ENCODE peak calls at places on chromosomes 2 and 18, in nine cellular contexts. H is spleen, D is AG10803, B is thoracic aorta, M is upper lobe of right lung, R is DND-41, X is astrocyte of the spinal cord, U is astrocyte of the cerebellum, N is prostate gland. V is an unnamed sample.

GRCh38 chr2:73838889-73839539 is 10.3 kb downstream of the STAMBP start:
- DNase-seq in H (no peak), D (no peak), B (no peak), M (no peak), R (no peak), X (peak), U (no peak), N (no peak), V (no peak)

GRCh38 chr2:239465017-239466001 is 64.5 kb upstream of the HDAC4 start:
- DNase-seq in H (peak), D (peak), B (peak), M (peak), R (peak), X (peak), U (no peak), N (no peak), V (peak)

GRCh38 chr2:205989291-205990071 is 96.5 kb downstream of the INO80D start:
- DNase-seq in H (no peak), D (no peak), B (no peak), M (no peak), R (no peak), X (no peak), U (no peak), N (no peak), V (no peak)

GRCh38 chr2:9844581-9844980 is 1.3 kb downstream of the TAF1B start:
- DNase-seq in H (no peak), D (peak), B (no peak), M (no peak), R (no peak), X (peak), U (peak), N (no peak), V (no peak)

GRCh38 chr18:34592961-34593382 is 117.1 kb upstream of the DTNA start:
- DNase-seq in H (no peak), D (peak), B (no peak), M (no peak), R (no peak), X (peak), U (peak), N (peak), V (no peak)

GRCh38 chr2:28927469-28927868 is 33.0 kb downstream of the WDR43 start:
- DNase-seq in H (no peak), D (no peak), B (no peak), M (no peak), R (no peak), X (no peak), U (no peak), N (no peak), V (no peak)

GRCh38 chr18:57437433-57437781 is 2.2 kb downstream of the ONECUT2 start:
- DNase-seq in H (no peak), D (no peak), B (no peak), M (no peak), R (no peak), X (no peak), U (no peak), N (no peak), V (no peak)

GRCh38 chr18:54590945-54591344 is at the start of gene DYNAP:
- DNase-seq in H (no peak), D (no peak), B (no peak), M (no peak), R (no peak), X (no peak), U (no peak), N (no peak), V (no peak)

GRCh38 chr18:48613589-48613988 is 74.8 kb downstream of the CTIF start:
- DNase-seq in H (peak), D (no peak), B (peak), M (no peak), R (no peak), X (no peak), U (no peak), N (no peak), V (no peak)

GRCh38 chr2:71901466-71901865 is 246.2 kb downstream of the CYP26B1 start:
- DNase-seq in H (no peak), D (peak), B (no peak), M (no peak), R (no peak), X (no peak), U (no peak), N (no peak), V (no peak)

GRCh38 chr2:10916953-10917352 is 5.2 kb downstream of the KCNF1 start:
- DNase-seq in H (no peak), D (no peak), B (no peak), M (no peak), R (no peak), X (no peak), U (no peak), N (no peak), V (no peak)

GRCh38 chr2:238100821-238101771 is 956 bp downstream of the ESPNL start:
- DNase-seq in H (no peak), D (no peak), B (no peak), M (peak), R (no peak), X (no peak), U (no peak), N (no peak), V (peak)

GRCh38 chr2:237923507-237924163 is 43.2 kb upstream of the UBE2F start:
- DNase-seq in H (peak), D (peak), B (no peak), M (peak), R (no peak), X (peak), U (no peak), N (peak), V (peak)

DNA sequence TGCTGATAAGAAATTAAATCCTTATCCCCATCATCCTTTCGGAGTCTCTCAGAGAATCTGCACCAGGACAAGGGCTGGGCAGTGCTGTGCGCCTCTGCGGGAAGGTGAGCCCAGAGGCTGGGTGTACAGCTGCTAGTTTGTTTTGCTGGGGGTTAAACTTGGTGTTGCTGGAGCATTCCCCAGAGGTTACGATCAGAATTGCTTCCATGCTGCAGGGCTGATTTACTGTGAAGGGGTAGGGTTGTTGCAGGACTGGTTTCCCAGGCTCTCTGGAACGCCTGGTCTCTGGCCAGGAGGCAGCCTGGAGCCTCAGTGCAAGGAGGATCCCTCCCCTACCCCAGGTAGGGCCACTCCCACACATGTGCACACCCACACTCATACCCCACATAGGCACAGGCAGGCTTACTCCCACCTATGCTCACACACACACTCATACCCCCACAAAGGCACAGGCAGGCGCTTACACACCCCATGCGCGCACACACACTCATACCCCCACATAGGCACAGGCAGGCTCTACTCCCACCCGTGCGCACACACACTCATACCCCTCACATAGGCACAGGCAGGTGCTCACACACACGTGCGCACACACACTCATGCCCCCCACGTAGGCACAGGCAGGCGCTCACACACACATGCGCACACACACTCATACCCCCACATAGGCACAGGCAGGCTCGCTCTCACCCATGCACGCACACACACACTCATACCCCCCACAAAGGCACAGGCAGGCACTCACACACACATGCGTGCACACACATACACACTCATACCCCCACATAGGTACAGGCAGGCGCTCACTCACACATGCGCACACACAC is 11.3 kb downstream of the CNNM4 start:
- DNase-seq in H (no peak), D (no peak), B (no peak), M (peak), R (no peak), X (no peak), U (no peak), N (peak), V (no peak)
- TF ChIP-seq CTCF in H (no peak), D (no peak), B (no peak), M (no peak), R (no peak), X (no peak), U (no peak), N (no peak), V (no peak)

GRCh38 chr18:49628119-49628518 is 66.3 kb downstream of the LIPG start:
- DNase-seq in H (no peak), D (no peak), B (no peak), M (no peak), R (no peak), X (no peak), U (no peak), N (no peak), V (no peak)

GRCh38 chr18:49630246-49630699 is 68.4 kb downstream of the LIPG start:
- DNase-seq in H (no peak), D (no peak), B (no peak), M (no peak), R (no peak), X (no peak), U (no peak), N (no peak), V (no peak)

GRCh38 chr18:49626842-49627360 is 65.0 kb downstream of the LIPG start:
- DNase-seq in H (no peak), D (no peak), B (no peak), M (no peak), R (no peak), X (no peak), U (no peak), N (no peak), V (no peak)

GRCh38 chr18:49631146-49631866 is 69.4 kb downstream of the LIPG start:
- DNase-seq in H (no peak), D (no peak), B (no peak), M (no peak), R (no peak), X (no peak), U (no peak), N (no peak), V (no peak)

DNA sequence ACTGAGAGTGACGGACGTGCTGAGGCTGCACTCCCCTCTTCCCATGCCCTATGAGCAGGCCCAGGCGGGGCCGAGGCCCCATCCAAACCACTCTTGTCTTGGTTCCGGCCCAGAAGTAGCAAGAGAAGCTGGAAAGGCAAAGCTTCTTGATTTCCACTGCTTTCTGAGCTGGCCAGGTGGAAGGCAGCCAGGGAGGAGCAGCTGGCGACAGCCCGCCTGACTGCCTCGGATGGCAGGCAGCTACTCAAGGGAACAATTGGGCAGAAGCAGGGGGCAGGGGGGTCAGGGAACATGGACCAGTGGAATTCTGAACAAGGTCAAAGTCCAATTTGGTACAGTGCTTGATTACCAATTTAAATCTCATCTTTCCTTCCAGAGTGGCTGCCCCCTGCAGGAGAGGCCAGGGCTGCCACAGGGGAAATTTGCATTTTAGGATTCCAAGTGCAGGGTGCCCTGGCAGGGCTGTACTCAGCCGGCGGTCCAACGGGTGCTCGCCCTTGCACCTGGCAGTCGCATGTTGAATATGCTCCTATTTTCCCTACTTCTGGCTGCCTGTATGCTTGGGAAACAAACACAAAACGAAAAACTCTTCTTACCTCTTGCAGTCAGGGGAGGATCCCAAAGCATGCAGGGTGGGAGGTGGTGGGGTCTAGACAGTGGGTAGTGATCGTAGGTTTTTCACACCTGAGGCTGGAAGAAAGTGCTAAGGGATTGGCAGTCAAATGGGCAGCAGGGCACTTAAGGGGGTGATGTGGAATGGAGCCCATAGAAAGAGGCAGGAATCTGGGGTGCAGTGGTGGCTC is 67.3 kb downstream of the LIPG start:
- DNase-seq in H (no peak), D (no peak), B (no peak), M (no peak), R (no peak), X (no peak), U (no peak), N (no peak), V (no peak)
- TF ChIP-seq CTCF in H (no peak), D (peak), B (no peak), M (peak), R (peak), X (peak), U (peak), N (no peak), V (no peak)

GRCh38 chr2:130864830-130865229 is 28.1 kb downstream of the ARHGEF4 start:
- DNase-seq in H (no peak), D (peak), B (no peak), M (peak), R (no peak), X (peak), U (peak), N (no peak), V (no peak)
- TF ChIP-seq CTCF in H (no peak), D (no peak), B (no peak), M (no peak), R (no peak), X (no peak), U (no peak), N (no peak), V (no peak)

DNA sequence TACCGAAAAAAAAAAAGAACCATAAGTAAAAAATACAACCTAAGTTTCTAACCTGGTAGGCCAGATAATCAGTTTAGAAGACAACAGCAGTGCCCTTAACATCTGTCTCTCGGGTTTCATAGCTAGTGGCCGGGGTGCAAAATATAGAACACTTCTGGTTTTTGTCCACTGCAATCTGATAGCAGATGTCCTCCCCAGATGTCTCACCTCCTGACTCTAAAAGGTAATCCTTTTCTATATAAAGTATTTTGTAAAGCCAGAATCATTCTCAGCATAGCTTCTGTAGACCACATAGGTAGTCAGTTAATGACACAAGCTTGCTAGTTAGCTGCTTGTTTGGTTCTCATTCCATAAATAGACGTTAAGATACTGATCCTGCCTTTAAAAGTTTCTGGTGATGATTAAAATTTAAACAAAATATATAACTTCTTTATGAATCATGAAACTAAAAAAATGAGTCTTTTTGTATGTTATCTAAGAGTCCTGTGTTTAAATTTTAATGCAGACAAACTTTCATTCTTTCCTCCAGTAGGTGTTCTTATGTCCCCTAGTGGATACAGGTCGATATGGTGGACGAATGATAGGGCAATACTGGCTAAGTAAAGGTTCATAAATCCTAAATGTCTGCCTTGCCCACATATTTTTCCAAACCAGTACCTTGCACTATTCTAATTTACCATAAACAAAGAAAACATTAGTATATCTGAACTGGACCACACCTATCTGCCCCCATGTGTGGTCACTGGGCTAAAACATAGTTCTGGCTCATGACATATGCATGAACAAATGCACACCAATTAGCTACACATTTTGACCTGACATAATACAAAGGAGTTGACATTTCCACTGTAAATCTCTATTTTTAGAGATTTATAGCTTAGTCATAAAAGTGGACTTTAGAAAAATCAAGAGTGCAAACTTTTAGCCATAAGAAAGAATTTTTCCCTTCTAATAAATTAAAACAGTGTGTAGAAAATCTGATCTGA is 171.0 kb downstream of the SRBD1 start:
- DNase-seq in H (no peak), D (peak), B (no peak), M (no peak), R (no peak), X (no peak), U (no peak), N (no peak), V (no peak)
- TF ChIP-seq CTCF in H (no peak), D (peak), B (no peak), M (no peak), R (peak), X (peak), U (peak), N (no peak), V (peak)